ENCODE peak calls at places on chromosomes 4 and X, in nine cellular contexts. One of them, this sample, is unnamed.

GRCh38 chr4:38673109-38673978 is 9.3 kb downstream of the KLF3 start:
- DNase-seq in psoas muscle: no peak
- DNase-seq in activated CD4-positive, alpha-beta T cell treated with anti-CD3 and anti-CD28 coated beads, Interleukin-2, amount 50 U/mL, for 48 hours: no peak
- DNase-seq in H9: peak; percentile 46
- DNase-seq in NCI-H1930: no peak
- DNase-seq in caudate nucleus: no peak
- DNase-seq in NCI-H1694 treated with DMSO at 0.1 percent for 48 hours: no peak
- DNase-seq in GM19239: no peak
- DNase-seq in T-helper 17 cell: no peak
- DNase-seq in this sample: no peak

GRCh38 chrX:43741843-43742573 is 85.9 kb downstream of the MAOA start:
- DNase-seq in NCI-H1694 treated with DMSO at 0.1 percent for 48 hours: no peak
- DNase-seq in caudate nucleus: no peak
- DNase-seq in NCI-H1930: no peak
- DNase-seq in H9: no peak
- DNase-seq in T-helper 17 cell: no peak
- DNase-seq in GM19239: no peak
- DNase-seq in activated CD4-positive, alpha-beta T cell treated with anti-CD3 and anti-CD28 coated beads, Interleukin-2, amount 50 U/mL, for 48 hours: no peak
- DNase-seq in psoas muscle: no peak
- DNase-seq in this sample: peak; percentile 10

GRCh38 chr4:17085416-17085815 is 187.0 kb upstream of the LDB2 start:
- DNase-seq in NCI-H1930: no peak
- DNase-seq in H9: no peak
- DNase-seq in GM19239: no peak
- DNase-seq in caudate nucleus: no peak
- DNase-seq in T-helper 17 cell: no peak
- DNase-seq in NCI-H1694 treated with DMSO at 0.1 percent for 48 hours: no peak
- DNase-seq in psoas muscle: no peak
- DNase-seq in activated CD4-positive, alpha-beta T cell treated with anti-CD3 and anti-CD28 coated beads, Interleukin-2, amount 50 U/mL, for 48 hours: no peak
- DNase-seq in this sample: no peak

GRCh38 chrX:65723706-65724105 is 56.3 kb downstream of the MSN start:
- DNase-seq in NCI-H1930: no peak
- DNase-seq in H9: no peak
- DNase-seq in GM19239: peak; percentile 19
- DNase-seq in psoas muscle: no peak
- DNase-seq in T-helper 17 cell: no peak
- DNase-seq in caudate nucleus: no peak
- DNase-seq in NCI-H1694 treated with DMSO at 0.1 percent for 48 hours: no peak
- DNase-seq in activated CD4-positive, alpha-beta T cell treated with anti-CD3 and anti-CD28 coated beads, Interleukin-2, amount 50 U/mL, for 48 hours: peak; percentile 25
- DNase-seq in this sample: no peak

GRCh38 chrX:115679460-115679859 is 118.5 kb downstream of the PLS3 start:
- DNase-seq in psoas muscle: no peak
- DNase-seq in NCI-H1930: no peak
- DNase-seq in H9: no peak
- DNase-seq in T-helper 17 cell: no peak
- DNase-seq in GM19239: no peak
- DNase-seq in caudate nucleus: no peak
- DNase-seq in NCI-H1694 treated with DMSO at 0.1 percent for 48 hours: peak; percentile 60
- DNase-seq in activated CD4-positive, alpha-beta T cell treated with anti-CD3 and anti-CD28 coated beads, Interleukin-2, amount 50 U/mL, for 48 hours: no peak
- DNase-seq in this sample: no peak

GRCh38 chrX:10971176-10971575 is 140.0 kb upstream of the HCCS start:
- DNase-seq in NCI-H1694 treated with DMSO at 0.1 percent for 48 hours: no peak
- DNase-seq in H9: no peak
- DNase-seq in T-helper 17 cell: no peak
- DNase-seq in psoas muscle: no peak
- DNase-seq in NCI-H1930: no peak
- DNase-seq in caudate nucleus: no peak
- DNase-seq in GM19239: no peak
- DNase-seq in activated CD4-positive, alpha-beta T cell treated with anti-CD3 and anti-CD28 coated beads, Interleukin-2, amount 50 U/mL, for 48 hours: no peak
- DNase-seq in this sample: no peak

GRCh38 chr4:184167576-184167975 is 50.1 kb downstream of the ENPP6 start:
- DNase-seq in NCI-H1930: no peak
- DNase-seq in GM19239: no peak
- DNase-seq in H9: peak; percentile 89
- DNase-seq in NCI-H1694 treated with DMSO at 0.1 percent for 48 hours: no peak
- DNase-seq in T-helper 17 cell: no peak
- DNase-seq in activated CD4-positive, alpha-beta T cell treated with anti-CD3 and anti-CD28 coated beads, Interleukin-2, amount 50 U/mL, for 48 hours: no peak
- DNase-seq in caudate nucleus: no peak
- DNase-seq in psoas muscle: no peak
- DNase-seq in this sample: no peak

GRCh38 chr4:136392576-136392975 is 1139.7 kb downstream of the PCDH18 start:
- DNase-seq in activated CD4-positive, alpha-beta T cell treated with anti-CD3 and anti-CD28 coated beads, Interleukin-2, amount 50 U/mL, for 48 hours: no peak
- DNase-seq in NCI-H1930: no peak
- DNase-seq in T-helper 17 cell: no peak
- DNase-seq in H9: no peak
- DNase-seq in caudate nucleus: no peak
- DNase-seq in NCI-H1694 treated with DMSO at 0.1 percent for 48 hours: no peak
- DNase-seq in GM19239: no peak
- DNase-seq in psoas muscle: no peak
- DNase-seq in this sample: no peak

GRCh38 chrX:51568586-51568985 is 50.1 kb downstream of the CENPVL3 start:
- DNase-seq in T-helper 17 cell: no peak
- DNase-seq in psoas muscle: no peak
- DNase-seq in NCI-H1694 treated with DMSO at 0.1 percent for 48 hours: no peak
- DNase-seq in H9: no peak
- DNase-seq in caudate nucleus: no peak
- DNase-seq in GM19239: no peak
- DNase-seq in activated CD4-positive, alpha-beta T cell treated with anti-CD3 and anti-CD28 coated beads, Interleukin-2, amount 50 U/mL, for 48 hours: no peak
- DNase-seq in NCI-H1930: no peak
- DNase-seq in this sample: no peak

GRCh38 chrX:95382799-95383198 is 1301.8 kb upstream of the DIAPH2 start:
- DNase-seq in H9: no peak
- DNase-seq in caudate nucleus: no peak
- DNase-seq in NCI-H1694 treated with DMSO at 0.1 percent for 48 hours: no peak
- DNase-seq in psoas muscle: no peak
- DNase-seq in T-helper 17 cell: no peak
- DNase-seq in NCI-H1930: no peak
- DNase-seq in activated CD4-positive, alpha-beta T cell treated with anti-CD3 and anti-CD28 coated beads, Interleukin-2, amount 50 U/mL, for 48 hours: no peak
- DNase-seq in GM19239: no peak
- DNase-seq in this sample: no peak

GRCh38 chrX:131617182-131617581 is 73.3 kb downstream of the OR13H1 start:
- DNase-seq in H9: no peak
- DNase-seq in psoas muscle: no peak
- DNase-seq in activated CD4-positive, alpha-beta T cell treated with anti-CD3 and anti-CD28 coated beads, Interleukin-2, amount 50 U/mL, for 48 hours: no peak
- DNase-seq in T-helper 17 cell: no peak
- DNase-seq in NCI-H1694 treated with DMSO at 0.1 percent for 48 hours: no peak
- DNase-seq in caudate nucleus: no peak
- DNase-seq in NCI-H1930: no peak
- DNase-seq in GM19239: no peak
- DNase-seq in this sample: no peak

GRCh38 chr4:94244087-94244828 is 36.6 kb downstream of the SMARCAD1 start:
- DNase-seq in NCI-H1694 treated with DMSO at 0.1 percent for 48 hours: no peak
- DNase-seq in T-helper 17 cell: no peak
- DNase-seq in psoas muscle: no peak
- DNase-seq in H9: no peak
- DNase-seq in NCI-H1930: no peak
- DNase-seq in caudate nucleus: no peak
- DNase-seq in GM19239: no peak
- DNase-seq in activated CD4-positive, alpha-beta T cell treated with anti-CD3 and anti-CD28 coated beads, Interleukin-2, amount 50 U/mL, for 48 hours: no peak
- DNase-seq in this sample: no peak

GRCh38 chrX:109856974-109857373 is 123.9 kb upstream of the ACSL4 start:
- DNase-seq in NCI-H1930: no peak
- DNase-seq in psoas muscle: no peak
- DNase-seq in GM19239: no peak
- DNase-seq in NCI-H1694 treated with DMSO at 0.1 percent for 48 hours: peak; percentile 30
- DNase-seq in T-helper 17 cell: no peak
- DNase-seq in activated CD4-positive, alpha-beta T cell treated with anti-CD3 and anti-CD28 coated beads, Interleukin-2, amount 50 U/mL, for 48 hours: no peak
- DNase-seq in H9: no peak
- DNase-seq in caudate nucleus: no peak
- DNase-seq in this sample: peak; percentile 9

GRCh38 chrX:20139966-20140365 is 1.7 kb downstream of the EIF1AX start:
- DNase-seq in GM19239: no peak
- DNase-seq in NCI-H1694 treated with DMSO at 0.1 percent for 48 hours: no peak
- DNase-seq in T-helper 17 cell: no peak
- DNase-seq in psoas muscle: no peak
- DNase-seq in activated CD4-positive, alpha-beta T cell treated with anti-CD3 and anti-CD28 coated beads, Interleukin-2, amount 50 U/mL, for 48 hours: no peak
- DNase-seq in caudate nucleus: no peak
- DNase-seq in H9: no peak
- DNase-seq in NCI-H1930: no peak
- DNase-seq in this sample: no peak

GRCh38 chrX:86507337-86507736 is 359.1 kb downstream of the DACH2 start:
- DNase-seq in caudate nucleus: no peak
- DNase-seq in T-helper 17 cell: no peak
- DNase-seq in psoas muscle: no peak
- DNase-seq in NCI-H1694 treated with DMSO at 0.1 percent for 48 hours: no peak
- DNase-seq in H9: no peak
- DNase-seq in NCI-H1930: no peak
- DNase-seq in GM19239: no peak
- DNase-seq in activated CD4-positive, alpha-beta T cell treated with anti-CD3 and anti-CD28 coated beads, Interleukin-2, amount 50 U/mL, for 48 hours: no peak
- DNase-seq in this sample: no peak

GRCh38 chrX:121579016-121579760 is 531.8 kb downstream of the GLUD2 start:
- DNase-seq in activated CD4-positive, alpha-beta T cell treated with anti-CD3 and anti-CD28 coated beads, Interleukin-2, amount 50 U/mL, for 48 hours: no peak
- DNase-seq in H9: no peak
- DNase-seq in caudate nucleus: no peak
- DNase-seq in psoas muscle: no peak
- DNase-seq in NCI-H1694 treated with DMSO at 0.1 percent for 48 hours: peak; percentile 25
- DNase-seq in GM19239: no peak
- DNase-seq in T-helper 17 cell: no peak
- DNase-seq in NCI-H1930: peak; percentile 11
- DNase-seq in this sample: no peak

GRCh38 chrX:119398587-119398973 is 556 bp upstream of the SLC25A43 start:
- DNase-seq in NCI-H1694 treated with DMSO at 0.1 percent for 48 hours: no peak
- DNase-seq in H9: no peak
- DNase-seq in T-helper 17 cell: no peak
- DNase-seq in caudate nucleus: no peak
- DNase-seq in activated CD4-positive, alpha-beta T cell treated with anti-CD3 and anti-CD28 coated beads, Interleukin-2, amount 50 U/mL, for 48 hours: no peak
- DNase-seq in psoas muscle: no peak
- DNase-seq in GM19239: no peak
- DNase-seq in NCI-H1930: no peak
- DNase-seq in this sample: no peak

GRCh38 chr4:163949976-163950601 is 455.6 kb downstream of the TMA16 start:
- DNase-seq in activated CD4-positive, alpha-beta T cell treated with anti-CD3 and anti-CD28 coated beads, Interleukin-2, amount 50 U/mL, for 48 hours: no peak
- DNase-seq in NCI-H1694 treated with DMSO at 0.1 percent for 48 hours: no peak
- DNase-seq in T-helper 17 cell: no peak
- DNase-seq in H9: no peak
- DNase-seq in caudate nucleus: no peak
- DNase-seq in psoas muscle: no peak
- DNase-seq in GM19239: no peak
- DNase-seq in NCI-H1930: no peak
- DNase-seq in this sample: no peak